ENCODE peak calls at places on chromosomes 13 and 19, in five cellular contexts. One of them, this sample, is unnamed.

GRCh38 chr13:51644649-51645048 is 60.4 kb downstream of the WDFY2 start:
- DNase-seq in tibial artery: no peak
- DNase-seq in CD8-positive, alpha-beta T cell: no peak
- DNase-seq in astrocyte: peak; percentile 60
- DNase-seq in lung: no peak
- DNase-seq in this sample: peak; percentile 40

GRCh38 chr19:4376991-4377781 is 23.2 kb downstream of the SH3GL1 start:
- DNase-seq in tibial artery: no peak
- DNase-seq in CD8-positive, alpha-beta T cell: no peak
- DNase-seq in astrocyte: no peak
- DNase-seq in lung: no peak
- DNase-seq in this sample: peak; percentile 62

GRCh38 chr13:45352031-45352430 is 11.0 kb upstream of the TPT1 start:
- DNase-seq in tibial artery: no peak
- DNase-seq in CD8-positive, alpha-beta T cell: no peak
- DNase-seq in astrocyte: peak; percentile 69
- DNase-seq in lung: no peak
- DNase-seq in this sample: peak; percentile 81

GRCh38 chr19:36849701-36850645 is 703 bp upstream of the ZNF345 start:
- DNase-seq in tibial artery: peak; percentile 95
- DNase-seq in CD8-positive, alpha-beta T cell: peak; percentile 85
- DNase-seq in astrocyte: peak; percentile 87
- DNase-seq in lung: peak; percentile 94
- DNase-seq in this sample: peak; percentile 90

GRCh38 chr13:38350114-38350617 is 515 bp downstream of the UFM1 start:
- DNase-seq in tibial artery: peak; percentile 71
- DNase-seq in CD8-positive, alpha-beta T cell: peak; percentile 30
- DNase-seq in astrocyte: peak; percentile 59
- DNase-seq in lung: peak; percentile 77
- DNase-seq in this sample: peak; percentile 68

GRCh38 chr19:3698386-3698950 is 1.8 kb downstream of the PIP5K1C start:
- DNase-seq in tibial artery: no peak
- DNase-seq in CD8-positive, alpha-beta T cell: no peak
- DNase-seq in astrocyte: no peak
- DNase-seq in lung: no peak
- DNase-seq in this sample: no peak

GRCh38 chr13:113916330-113916815 is 52.5 kb upstream of the GAS6 start:
- DNase-seq in tibial artery: no peak
- DNase-seq in CD8-positive, alpha-beta T cell: no peak
- DNase-seq in astrocyte: no peak
- DNase-seq in lung: no peak
- DNase-seq in this sample: peak; percentile 82

GRCh38 chr13:37617162-37617561 is 18.6 kb upstream of the POSTN start:
- DNase-seq in tibial artery: no peak
- DNase-seq in CD8-positive, alpha-beta T cell: no peak
- DNase-seq in astrocyte: peak; percentile 96
- DNase-seq in lung: no peak
- DNase-seq in this sample: peak; percentile 24

DNA sequence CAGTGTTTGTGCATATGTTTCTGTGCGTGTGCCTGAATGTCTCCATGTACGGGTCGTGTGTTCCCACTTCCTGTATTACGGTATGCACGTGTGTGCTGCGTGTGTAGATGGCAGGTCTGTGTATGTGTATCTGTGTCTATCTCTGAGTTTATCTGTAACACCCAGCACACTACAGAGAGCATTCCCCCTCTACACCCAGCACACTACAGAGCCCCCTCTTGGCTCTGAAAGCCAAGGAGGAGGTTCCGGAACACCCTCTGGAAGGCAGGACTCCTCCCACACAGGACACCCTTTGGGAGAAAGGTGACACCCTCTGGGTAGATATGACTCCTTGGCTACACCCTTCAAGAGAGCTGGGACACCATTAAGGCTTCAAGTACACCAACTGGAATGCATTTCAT is 2.1 kb upstream of the ERFL start:
- DNase-seq in tibial artery: no peak
- DNase-seq in CD8-positive, alpha-beta T cell: no peak
- DNase-seq in astrocyte: no peak
- DNase-seq in lung: no peak
- DNase-seq in this sample: no peak
- H3K27me3 ChIP-seq in tibial artery: peaks cover 6% of the 10 kb centered on the region
- H3K27me3 ChIP-seq in CD8-positive, alpha-beta T cell: no peaks in the 10 kb centered on the region
- H3K27me3 ChIP-seq in astrocyte: peaks cover 86% of the 10 kb centered on the region
- H3K27me3 ChIP-seq in lung: no peaks in the 10 kb centered on the region
- H3K27me3 ChIP-seq in this sample: peaks cover 36% of the 10 kb centered on the region

DNA sequence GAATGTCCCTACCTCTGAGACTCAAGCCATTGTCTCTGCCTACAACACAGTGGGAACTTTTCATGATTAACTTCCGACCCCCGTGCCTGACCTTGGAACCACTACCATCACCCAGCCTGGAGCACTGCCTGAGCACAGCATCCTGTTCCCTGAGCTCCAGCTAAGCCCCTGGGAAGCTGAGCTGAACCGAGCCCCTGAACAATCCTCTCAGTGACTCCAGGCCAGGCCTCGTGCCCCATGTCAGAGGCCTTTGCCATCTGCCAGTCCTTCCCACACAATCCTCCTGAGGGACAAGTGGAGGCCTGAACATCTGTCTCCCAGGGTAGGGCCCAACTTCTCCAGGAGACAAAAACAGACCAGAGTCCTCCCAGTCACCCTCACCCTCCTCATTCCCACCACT is 17.5 kb downstream of the CEACAM3 start:
- DNase-seq in tibial artery: no peak
- DNase-seq in CD8-positive, alpha-beta T cell: no peak
- DNase-seq in astrocyte: no peak
- DNase-seq in lung: no peak
- DNase-seq in this sample: no peak
- H3K27me3 ChIP-seq in tibial artery: no peaks in the 10 kb centered on the region
- H3K27me3 ChIP-seq in CD8-positive, alpha-beta T cell: no peaks in the 10 kb centered on the region
- H3K27me3 ChIP-seq in astrocyte: no peaks in the 10 kb centered on the region
- H3K27me3 ChIP-seq in lung: no peaks in the 10 kb centered on the region
- H3K27me3 ChIP-seq in this sample: no peaks in the 10 kb centered on the region

DNA sequence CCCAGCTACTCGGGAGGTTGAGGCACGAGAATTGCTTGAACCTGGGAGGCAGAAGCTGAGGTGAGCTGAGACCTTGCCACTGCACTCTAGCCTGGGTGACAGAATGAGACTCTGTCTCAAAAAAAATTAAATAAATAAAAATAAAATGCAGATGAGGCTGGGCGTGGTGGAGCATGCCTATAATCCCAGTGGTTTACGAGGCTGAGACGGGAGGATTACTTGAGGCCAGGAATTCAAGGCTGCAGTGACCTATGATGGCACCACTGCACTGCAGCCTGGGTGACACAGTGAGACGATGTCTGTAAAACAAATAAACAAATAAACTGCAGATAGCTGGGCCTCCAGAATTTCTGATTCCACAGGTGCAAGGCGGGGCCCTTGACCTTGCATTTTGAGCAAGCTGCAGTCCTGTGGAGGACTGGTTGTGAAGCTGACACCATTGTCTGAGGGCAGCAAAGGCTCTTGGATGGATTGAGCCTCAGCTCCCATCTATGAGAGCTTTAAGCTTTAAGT is 3.1 kb upstream of the MAG start:
- DNase-seq in tibial artery: no peak
- DNase-seq in CD8-positive, alpha-beta T cell: no peak
- DNase-seq in astrocyte: no peak
- DNase-seq in lung: no peak
- DNase-seq in this sample: no peak
- H3K27me3 ChIP-seq in tibial artery: no peaks in the 10 kb centered on the region
- H3K27me3 ChIP-seq in CD8-positive, alpha-beta T cell: no peaks in the 10 kb centered on the region
- H3K27me3 ChIP-seq in astrocyte: peaks cover 7% of the 10 kb centered on the region
- H3K27me3 ChIP-seq in lung: no peaks in the 10 kb centered on the region
- H3K27me3 ChIP-seq in this sample: peaks cover 1% of the 10 kb centered on the region

GRCh38 chr19:49431330-49431749 is 6.2 kb downstream of the GFY start:
- DNase-seq in tibial artery: no peak
- DNase-seq in CD8-positive, alpha-beta T cell: peak; percentile 37
- DNase-seq in astrocyte: no peak
- DNase-seq in lung: no peak
- DNase-seq in this sample: no peak
- H3K27me3 ChIP-seq in tibial artery: no peaks in the 10 kb centered on the region
- H3K27me3 ChIP-seq in CD8-positive, alpha-beta T cell: peaks cover 61% of the 10 kb centered on the region
- H3K27me3 ChIP-seq in astrocyte: peaks cover 85% of the 10 kb centered on the region
- H3K27me3 ChIP-seq in lung: peaks cover 4% of the 10 kb centered on the region
- H3K27me3 ChIP-seq in this sample: peaks cover 17% of the 10 kb centered on the region

GRCh38 chr19:45933759-45934158 is 19.2 kb upstream of the NANOS2 start:
- DNase-seq in tibial artery: no peak
- DNase-seq in CD8-positive, alpha-beta T cell: no peak
- DNase-seq in astrocyte: no peak
- DNase-seq in lung: no peak
- DNase-seq in this sample: no peak
- H3K27me3 ChIP-seq in tibial artery: no peaks in the 10 kb centered on the region
- H3K27me3 ChIP-seq in CD8-positive, alpha-beta T cell: peaks cover 6% of the 10 kb centered on the region
- H3K27me3 ChIP-seq in astrocyte: peaks cover 4% of the 10 kb centered on the region
- H3K27me3 ChIP-seq in lung: no peaks in the 10 kb centered on the region
- H3K27me3 ChIP-seq in this sample: peaks cover 4% of the 10 kb centered on the region

GRCh38 chr13:111361873-111362648 is 41.6 kb downstream of the TEX29 start:
- DNase-seq in tibial artery: no peak
- DNase-seq in CD8-positive, alpha-beta T cell: no peak
- DNase-seq in astrocyte: no peak
- DNase-seq in lung: peak; percentile 26
- DNase-seq in this sample: no peak
- H3K27me3 ChIP-seq in tibial artery: no peaks in the 10 kb centered on the region
- H3K27me3 ChIP-seq in CD8-positive, alpha-beta T cell: no peaks in the 10 kb centered on the region
- H3K27me3 ChIP-seq in astrocyte: no peaks in the 10 kb centered on the region
- H3K27me3 ChIP-seq in lung: no peaks in the 10 kb centered on the region
- H3K27me3 ChIP-seq in this sample: no peaks in the 10 kb centered on the region

DNA sequence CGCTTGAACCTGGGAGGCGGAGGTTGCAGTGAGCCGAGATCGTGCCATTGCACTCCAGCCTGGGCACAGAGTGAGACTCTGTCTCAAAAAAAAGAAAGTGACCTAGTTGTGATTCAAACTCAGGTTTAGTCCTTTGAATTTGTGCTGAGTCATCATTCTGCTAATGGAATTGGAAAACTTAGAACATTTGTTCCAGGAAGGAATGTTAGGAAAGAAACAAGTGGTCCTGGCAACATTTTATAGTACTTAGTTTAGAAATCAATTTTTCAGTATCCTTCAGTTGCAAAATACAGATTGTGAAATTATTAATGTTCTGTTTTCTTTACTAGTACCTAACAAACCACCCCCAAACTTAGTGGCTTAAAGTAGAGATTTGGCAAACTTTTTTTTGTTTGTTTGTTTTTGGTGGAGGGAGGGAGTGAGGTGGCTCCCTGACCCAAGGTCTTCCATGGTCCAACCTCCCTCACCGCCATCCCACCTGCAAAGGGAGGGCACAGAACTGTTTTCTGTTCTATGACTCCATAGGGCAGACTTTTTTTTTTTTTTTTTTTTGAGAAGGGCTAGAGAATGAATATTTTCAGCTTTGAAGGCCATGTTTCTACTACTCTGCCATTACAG is 9.2 kb upstream of the SULT2A1 start:
- DNase-seq in tibial artery: no peak
- DNase-seq in CD8-positive, alpha-beta T cell: no peak
- DNase-seq in astrocyte: no peak
- DNase-seq in lung: no peak
- DNase-seq in this sample: no peak
- H3K27me3 ChIP-seq in tibial artery: no peaks in the 10 kb centered on the region
- H3K27me3 ChIP-seq in CD8-positive, alpha-beta T cell: no peaks in the 10 kb centered on the region
- H3K27me3 ChIP-seq in astrocyte: no peaks in the 10 kb centered on the region
- H3K27me3 ChIP-seq in lung: no peaks in the 10 kb centered on the region
- H3K27me3 ChIP-seq in this sample: no peaks in the 10 kb centered on the region

GRCh38 chr13:94139393-94139995 is 340.0 kb downstream of the DCT start:
- DNase-seq in tibial artery: no peak
- DNase-seq in CD8-positive, alpha-beta T cell: no peak
- DNase-seq in astrocyte: peak; percentile 36
- DNase-seq in lung: no peak
- DNase-seq in this sample: no peak

GRCh38 chr13:94138831-94139230 is 340.7 kb downstream of the DCT start:
- DNase-seq in tibial artery: no peak
- DNase-seq in CD8-positive, alpha-beta T cell: no peak
- DNase-seq in astrocyte: no peak
- DNase-seq in lung: no peak
- DNase-seq in this sample: no peak

GRCh38 chr13:94143624-94144350 is 335.7 kb downstream of the DCT start:
- DNase-seq in tibial artery: no peak
- DNase-seq in CD8-positive, alpha-beta T cell: no peak
- DNase-seq in astrocyte: no peak
- DNase-seq in lung: no peak
- DNase-seq in this sample: no peak

DNA sequence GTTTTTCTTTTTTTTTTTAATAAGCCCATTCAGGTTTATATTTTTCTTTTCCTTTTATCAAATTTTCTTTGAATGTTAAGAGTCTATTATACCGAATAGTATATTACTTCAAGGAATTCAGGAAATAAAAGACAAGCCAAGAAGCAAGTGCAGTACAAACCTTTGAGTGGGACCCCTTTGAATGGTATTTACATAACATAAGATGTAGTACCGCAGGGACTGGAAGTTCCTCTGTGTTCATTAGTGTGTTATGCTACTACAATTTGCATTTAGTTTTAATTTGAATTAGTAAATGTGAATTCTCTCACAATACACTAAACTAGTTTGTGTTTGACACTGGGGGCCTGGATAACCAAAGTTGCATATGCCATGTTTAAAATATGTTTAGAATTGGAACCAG is 339.5 kb downstream of the DCT start:
- DNase-seq in tibial artery: no peak
- DNase-seq in CD8-positive, alpha-beta T cell: no peak
- DNase-seq in astrocyte: no peak
- DNase-seq in lung: no peak
- DNase-seq in this sample: no peak
- H3K27me3 ChIP-seq in tibial artery: no peaks in the 10 kb centered on the region
- H3K27me3 ChIP-seq in CD8-positive, alpha-beta T cell: no peaks in the 10 kb centered on the region
- H3K27me3 ChIP-seq in astrocyte: no peaks in the 10 kb centered on the region
- H3K27me3 ChIP-seq in lung: no peaks in the 10 kb centered on the region
- H3K27me3 ChIP-seq in this sample: no peaks in the 10 kb centered on the region